ENCODE peak calls at places on chromosomes 6 and 20, in four cellular contexts. One of them, this sample, is unnamed.

GRCh38 chr6:71080151-71080550 is 123.3 kb upstream of the B3GAT2 start:
- DNase-seq in RWPE1: no peak
- DNase-seq in foreskin keratinocyte: no peak
- DNase-seq in CD4-positive, alpha-beta T cell: no peak
- DNase-seq in this sample: no peak

GRCh38 chr20:62428008-62428384 is 657 bp upstream of the RBBP8NL start:
- DNase-seq in CD4-positive, alpha-beta T cell: no peak
- DNase-seq in foreskin keratinocyte: no peak
- DNase-seq in RWPE1: no peak
- DNase-seq in this sample: no peak

GRCh38 chr6:46525583-46525982 is 34.3 kb upstream of the RCAN2 start:
- DNase-seq in foreskin keratinocyte: no peak
- DNase-seq in RWPE1: no peak
- DNase-seq in CD4-positive, alpha-beta T cell: no peak
- DNase-seq in this sample: no peak

GRCh38 chr6:43220439-43220951 is 8.8 kb downstream of the DNPH1 start:
- DNase-seq in RWPE1: no peak
- DNase-seq in CD4-positive, alpha-beta T cell: no peak
- DNase-seq in foreskin keratinocyte: no peak
- DNase-seq in this sample: no peak

GRCh38 chr20:11159728-11160127 is 485.9 kb upstream of the JAG1 start:
- DNase-seq in foreskin keratinocyte: no peak
- DNase-seq in CD4-positive, alpha-beta T cell: no peak
- DNase-seq in RWPE1: no peak
- DNase-seq in this sample: no peak

GRCh38 chr20:9912858-9913434 is 74.1 kb upstream of the PAK5 start:
- DNase-seq in foreskin keratinocyte: peak
- DNase-seq in CD4-positive, alpha-beta T cell: peak
- DNase-seq in RWPE1: peak
- DNase-seq in this sample: peak

GRCh38 chr6:373031-373430 is 18.5 kb upstream of the IRF4 start:
- DNase-seq in RWPE1: no peak
- DNase-seq in CD4-positive, alpha-beta T cell: no peak
- DNase-seq in foreskin keratinocyte: no peak
- DNase-seq in this sample: no peak

GRCh38 chr20:18654448-18654773 is 66.6 kb downstream of the DTD1 start:
- DNase-seq in RWPE1: no peak
- DNase-seq in foreskin keratinocyte: no peak
- DNase-seq in CD4-positive, alpha-beta T cell: no peak
- DNase-seq in this sample: no peak

GRCh38 chr6:8392569-8392968 is 42.8 kb downstream of the SLC35B3 start:
- DNase-seq in CD4-positive, alpha-beta T cell: no peak
- DNase-seq in RWPE1: no peak
- DNase-seq in foreskin keratinocyte: no peak
- DNase-seq in this sample: no peak

GRCh38 chr6:74925683-74926082 is 280.2 kb downstream of the COL12A1 start:
- DNase-seq in RWPE1: no peak
- DNase-seq in foreskin keratinocyte: no peak
- DNase-seq in CD4-positive, alpha-beta T cell: no peak
- DNase-seq in this sample: no peak

GRCh38 chr20:17856024-17856564 is 112.5 kb downstream of the SNX5 start:
- DNase-seq in RWPE1: no peak
- DNase-seq in foreskin keratinocyte: peak
- DNase-seq in CD4-positive, alpha-beta T cell: no peak
- DNase-seq in this sample: no peak

GRCh38 chr6:163309491-163310026 is 105.0 kb upstream of the QKI start:
- DNase-seq in foreskin keratinocyte: peak
- DNase-seq in RWPE1: peak
- DNase-seq in CD4-positive, alpha-beta T cell: no peak
- DNase-seq in this sample: no peak

GRCh38 chr6:40999498-41000070 is 39.4 kb downstream of the UNC5CL start:
- DNase-seq in RWPE1: no peak
- DNase-seq in CD4-positive, alpha-beta T cell: no peak
- DNase-seq in foreskin keratinocyte: no peak
- DNase-seq in this sample: peak

GRCh38 chr6:151610336-151610735 is 116.5 kb downstream of the CCDC170 start:
- DNase-seq in CD4-positive, alpha-beta T cell: no peak
- DNase-seq in RWPE1: no peak
- DNase-seq in foreskin keratinocyte: peak
- DNase-seq in this sample: no peak

GRCh38 chr6:39901670-39902069 is 32.6 kb downstream of the MOCS1 start:
- DNase-seq in CD4-positive, alpha-beta T cell: no peak
- DNase-seq in foreskin keratinocyte: no peak
- DNase-seq in RWPE1: no peak
- DNase-seq in this sample: no peak

GRCh38 chr6:71421611-71422010 is 133.0 kb downstream of the OGFRL1 start:
- DNase-seq in foreskin keratinocyte: no peak
- DNase-seq in RWPE1: no peak
- DNase-seq in CD4-positive, alpha-beta T cell: no peak
- DNase-seq in this sample: no peak

GRCh38 chr6:163651910-163652309 is 237.4 kb downstream of the QKI start:
- DNase-seq in foreskin keratinocyte: no peak
- DNase-seq in RWPE1: no peak
- DNase-seq in CD4-positive, alpha-beta T cell: no peak
- DNase-seq in this sample: no peak

DNA sequence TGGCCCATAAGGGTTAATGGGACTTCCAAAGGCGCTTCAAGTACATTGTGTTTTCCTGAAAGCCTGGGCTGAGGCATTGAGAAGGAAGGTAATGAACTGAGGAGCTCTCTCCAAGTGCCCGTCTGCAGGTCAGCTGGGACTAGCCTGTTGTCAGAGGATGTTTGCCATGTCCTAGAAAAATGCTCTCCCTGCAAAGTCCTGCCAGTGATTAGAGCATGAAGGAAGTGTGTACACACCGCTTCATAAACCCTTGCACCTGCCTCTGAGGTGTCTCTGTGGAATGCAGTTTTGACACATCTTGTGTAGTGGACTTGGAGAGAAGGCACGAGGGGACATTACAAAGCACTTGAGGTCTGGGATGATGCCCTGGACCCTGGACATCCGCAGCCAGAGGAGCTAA is 506.7 kb downstream of the KIF16B start:
- DNase-seq in RWPE1: no peak
- DNase-seq in foreskin keratinocyte: peak
- DNase-seq in CD4-positive, alpha-beta T cell: no peak
- DNase-seq in this sample: no peak
- H3K27ac ChIP-seq in RWPE1: no peak
- H3K27ac ChIP-seq in foreskin keratinocyte: no peak
- H3K27ac ChIP-seq in CD4-positive, alpha-beta T cell: no peak
- H3K27ac ChIP-seq in this sample: no peak

GRCh38 chr20:38338849-38339520 is 7.3 kb upstream of the LBP start:
- DNase-seq in RWPE1: peak
- DNase-seq in CD4-positive, alpha-beta T cell: no peak
- DNase-seq in foreskin keratinocyte: no peak
- DNase-seq in this sample: no peak
- TF ChIP-seq CTCF in RWPE1: no peak
- TF ChIP-seq CTCF in CD4-positive, alpha-beta T cell: no peak
- TF ChIP-seq CTCF in foreskin keratinocyte: peak
- TF ChIP-seq CTCF in this sample: peak

DNA sequence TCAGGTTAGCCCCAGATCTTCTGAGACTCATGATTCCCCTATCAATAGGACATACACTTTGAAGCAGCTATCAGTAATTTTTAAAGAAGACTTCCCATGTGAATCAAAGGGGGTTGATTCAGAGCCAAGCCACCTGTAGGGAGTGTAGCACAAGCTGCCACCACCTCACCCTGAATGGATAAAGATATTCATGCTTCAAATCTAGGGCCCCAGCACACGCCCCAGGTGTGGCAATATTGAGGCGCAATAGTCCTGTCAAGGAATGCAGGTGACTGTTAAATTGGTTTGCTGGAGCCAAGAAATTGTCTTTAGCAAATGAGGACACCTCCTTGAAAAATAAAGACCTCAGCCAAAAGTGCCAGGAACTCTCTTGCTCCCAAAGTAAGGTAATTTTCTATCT is 404.4 kb downstream of the MAFB start:
- DNase-seq in CD4-positive, alpha-beta T cell: no peak
- DNase-seq in RWPE1: no peak
- DNase-seq in foreskin keratinocyte: no peak
- DNase-seq in this sample: no peak
- H3K27ac ChIP-seq in CD4-positive, alpha-beta T cell: no peak
- H3K27ac ChIP-seq in RWPE1: no peak
- H3K27ac ChIP-seq in foreskin keratinocyte: no peak
- H3K27ac ChIP-seq in this sample: no peak

DNA sequence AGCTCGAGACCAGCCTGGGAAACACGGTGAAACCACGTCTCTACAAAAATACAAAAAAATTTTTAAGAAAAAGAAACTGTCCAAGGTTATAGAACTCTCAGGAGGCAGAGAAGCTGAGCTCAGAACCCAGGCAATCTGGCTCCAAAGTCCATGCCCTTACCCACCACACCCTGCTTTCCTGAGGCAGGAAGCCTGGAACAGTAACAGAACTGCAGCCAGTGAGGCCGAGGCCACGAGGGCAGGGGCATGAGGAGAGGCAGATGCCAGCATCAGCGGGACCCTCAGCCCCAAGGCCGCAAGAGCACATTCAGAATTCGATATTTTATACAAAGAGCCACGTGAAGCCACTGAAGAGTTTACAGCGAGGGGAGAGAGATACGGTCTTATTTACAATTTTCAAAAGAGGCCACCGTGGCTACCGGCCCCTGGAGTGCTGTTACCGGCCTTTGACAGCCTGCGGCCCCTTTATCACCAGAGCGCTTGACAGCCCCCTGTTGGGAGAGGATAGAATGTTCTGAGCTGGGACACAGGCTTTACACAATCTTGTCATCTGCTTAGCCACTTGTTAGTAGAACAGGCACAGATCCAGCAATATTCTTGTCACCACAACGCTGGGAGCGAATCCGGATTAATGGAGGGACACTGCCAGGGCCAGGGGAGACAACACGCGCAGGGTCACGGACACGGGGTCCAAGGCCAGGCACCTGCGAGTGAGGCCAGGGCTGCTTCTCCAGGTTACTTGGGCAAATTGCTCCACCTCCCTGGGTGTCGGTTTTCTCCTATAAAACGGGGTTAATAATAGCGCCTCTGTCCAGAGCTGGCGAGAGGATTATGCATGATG is 5.6 kb downstream of the SPATA2 start:
- DNase-seq in RWPE1: no peak
- DNase-seq in CD4-positive, alpha-beta T cell: no peak
- DNase-seq in foreskin keratinocyte: no peak
- DNase-seq in this sample: no peak
- TF ChIP-seq CTCF in RWPE1: no peak
- TF ChIP-seq CTCF in CD4-positive, alpha-beta T cell: no peak
- TF ChIP-seq CTCF in foreskin keratinocyte: peak
- TF ChIP-seq CTCF in this sample: peak

This sample was measured in A673.